ENCODE peak calls at places on chromosomes 11 and 22, in five cellular contexts. One of them, this sample, is unnamed.

GRCh38 chr11:47400813-47401279 is 7.5 kb upstream of the SLC39A13 start:
- DNase-seq in astrocyte of the spinal cord: no peak
- DNase-seq in transverse colon: no peak
- DNase-seq in CD8-positive, alpha-beta memory T cell: no peak
- DNase-seq in HFF-Myc: no peak
- DNase-seq in this sample: no peak

GRCh38 chr11:110299006-110299785 is 2.8 kb upstream of the RDX start:
- DNase-seq in astrocyte of the spinal cord: no peak
- DNase-seq in transverse colon: no peak
- DNase-seq in CD8-positive, alpha-beta memory T cell: no peak
- DNase-seq in HFF-Myc: no peak
- DNase-seq in this sample: no peak

GRCh38 chr11:129613076-129613475 is 202.6 kb upstream of the TMEM45B start:
- DNase-seq in astrocyte of the spinal cord: no peak
- DNase-seq in transverse colon: no peak
- DNase-seq in CD8-positive, alpha-beta memory T cell: no peak
- DNase-seq in HFF-Myc: no peak
- DNase-seq in this sample: no peak

GRCh38 chr11:952406-953385 is 27.0 kb downstream of the AP2A2 start:
- DNase-seq in astrocyte of the spinal cord: peak; percentile 74
- DNase-seq in transverse colon: peak; percentile 73
- DNase-seq in CD8-positive, alpha-beta memory T cell: no peak
- DNase-seq in HFF-Myc: no peak
- DNase-seq in this sample: no peak

GRCh38 chr11:34013893-34014571 is 37.5 kb upstream of the CAPRIN1 start:
- DNase-seq in astrocyte of the spinal cord: no peak
- DNase-seq in transverse colon: no peak
- DNase-seq in CD8-positive, alpha-beta memory T cell: no peak
- DNase-seq in HFF-Myc: no peak
- DNase-seq in this sample: no peak

GRCh38 chr22:40024201-40025061 is 29.7 kb downstream of the FAM83F start:
- DNase-seq in astrocyte of the spinal cord: peak; percentile 47
- DNase-seq in transverse colon: peak; percentile 82
- DNase-seq in CD8-positive, alpha-beta memory T cell: peak; percentile 50
- DNase-seq in HFF-Myc: peak; percentile 26
- DNase-seq in this sample: no peak

GRCh38 chr11:81673001-81673400 is 1060.7 kb downstream of the FAM181B start:
- DNase-seq in astrocyte of the spinal cord: peak; percentile 47
- DNase-seq in transverse colon: no peak
- DNase-seq in CD8-positive, alpha-beta memory T cell: no peak
- DNase-seq in HFF-Myc: no peak
- DNase-seq in this sample: no peak

GRCh38 chr11:43577566-43578264 is 102.8 kb upstream of the HSD17B12 start:
- DNase-seq in astrocyte of the spinal cord: no peak
- DNase-seq in transverse colon: no peak
- DNase-seq in CD8-positive, alpha-beta memory T cell: no peak
- DNase-seq in HFF-Myc: no peak
- DNase-seq in this sample: no peak

GRCh38 chr22:27919943-27920755 is 1.1 kb upstream of the PITPNB start:
- DNase-seq in astrocyte of the spinal cord: peak; percentile 65
- DNase-seq in transverse colon: no peak
- DNase-seq in CD8-positive, alpha-beta memory T cell: no peak
- DNase-seq in HFF-Myc: peak; percentile 74
- DNase-seq in this sample: peak; percentile 60

GRCh38 chr11:72787262-72788104 is 6.4 kb downstream of the STARD10 start:
- DNase-seq in astrocyte of the spinal cord: no peak
- DNase-seq in transverse colon: peak; percentile 72
- DNase-seq in CD8-positive, alpha-beta memory T cell: no peak
- DNase-seq in HFF-Myc: no peak
- DNase-seq in this sample: no peak

GRCh38 chr22:31288496-31289235 is 3.6 kb downstream of the PIK3IP1 start:
- DNase-seq in astrocyte of the spinal cord: no peak
- DNase-seq in transverse colon: no peak
- DNase-seq in CD8-positive, alpha-beta memory T cell: no peak
- DNase-seq in HFF-Myc: no peak
- DNase-seq in this sample: no peak

GRCh38 chr11:18633256-18634139 is 644 bp downstream of the SPTY2D1 start:
- DNase-seq in astrocyte of the spinal cord: peak; percentile 17
- DNase-seq in transverse colon: peak; percentile 15
- DNase-seq in CD8-positive, alpha-beta memory T cell: no peak
- DNase-seq in HFF-Myc: peak; percentile 48
- DNase-seq in this sample: no peak

GRCh38 chr11:66789097-66789890 is 53.9 kb upstream of the RCE1 start:
- DNase-seq in astrocyte of the spinal cord: no peak
- DNase-seq in transverse colon: no peak
- DNase-seq in CD8-positive, alpha-beta memory T cell: no peak
- DNase-seq in HFF-Myc: no peak
- DNase-seq in this sample: no peak

GRCh38 chr11:27507561-27508322 is 1.2 kb upstream of the LIN7C start:
- DNase-seq in astrocyte of the spinal cord: no peak
- DNase-seq in transverse colon: no peak
- DNase-seq in CD8-positive, alpha-beta memory T cell: no peak
- DNase-seq in HFF-Myc: no peak
- DNase-seq in this sample: no peak
- H3K4me3 ChIP-seq in astrocyte of the spinal cord: peak overlapping the region; percentile 100
- H3K4me3 ChIP-seq in transverse colon: peak overlapping the region; percentile 75
- H3K4me3 ChIP-seq in CD8-positive, alpha-beta memory T cell: peak overlapping the region; percentile 94
- H3K4me3 ChIP-seq in HFF-Myc: peak overlapping the region; percentile 87
- H3K4me3 ChIP-seq in this sample: peak overlapping the region; percentile 99

DNA sequence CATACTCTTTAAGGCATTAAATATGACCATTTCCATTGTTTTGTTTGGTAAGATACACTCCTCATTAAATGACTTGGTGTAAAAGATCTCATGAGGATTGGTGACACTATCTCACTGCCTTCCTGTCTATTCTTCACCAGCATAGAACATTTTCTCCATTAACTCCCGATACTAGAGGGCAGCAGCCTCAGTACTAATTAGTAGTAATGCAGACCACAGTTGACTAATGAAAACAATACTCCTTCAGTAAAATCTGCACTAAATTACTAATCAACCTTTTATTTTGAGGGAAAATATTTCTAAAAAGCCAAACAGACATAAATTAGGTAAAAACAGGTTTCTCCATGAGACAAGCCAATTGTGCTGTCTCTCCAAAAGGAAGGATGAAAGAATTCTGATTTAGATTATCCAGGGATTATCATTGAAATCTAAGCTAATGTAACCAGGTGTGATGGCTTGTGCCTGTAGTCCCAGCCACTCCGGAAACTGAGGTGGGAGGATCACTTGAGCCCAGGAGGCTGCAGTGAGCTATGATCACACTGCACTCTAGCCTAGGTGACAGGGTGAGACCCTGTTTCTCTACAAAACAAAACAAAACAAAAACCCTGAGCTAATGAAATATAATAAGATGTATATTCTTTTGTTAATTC is 9.4 kb downstream of the PGM2L1 start:
- DNase-seq in astrocyte of the spinal cord: peak; percentile 57
- DNase-seq in transverse colon: peak; percentile 58
- DNase-seq in CD8-positive, alpha-beta memory T cell: peak; percentile 60
- DNase-seq in HFF-Myc: peak; percentile 11
- DNase-seq in this sample: no peak
- H3K4me3 ChIP-seq in astrocyte of the spinal cord: no peak overlapping the region
- H3K4me3 ChIP-seq in transverse colon: no peak overlapping the region
- H3K4me3 ChIP-seq in CD8-positive, alpha-beta memory T cell: no peak overlapping the region
- H3K4me3 ChIP-seq in HFF-Myc: no peak overlapping the region
- H3K4me3 ChIP-seq in this sample: no peak overlapping the region

GRCh38 chr22:46021577-46021976 is 44.6 kb upstream of the WNT7B start:
- DNase-seq in astrocyte of the spinal cord: no peak
- DNase-seq in transverse colon: peak; percentile 0
- DNase-seq in CD8-positive, alpha-beta memory T cell: no peak
- DNase-seq in HFF-Myc: no peak
- DNase-seq in this sample: no peak

GRCh38 chr22:46018859-46019258 is 41.9 kb upstream of the WNT7B start:
- DNase-seq in astrocyte of the spinal cord: no peak
- DNase-seq in transverse colon: no peak
- DNase-seq in CD8-positive, alpha-beta memory T cell: no peak
- DNase-seq in HFF-Myc: no peak
- DNase-seq in this sample: no peak

GRCh38 chr22:46017166-46017565 is 40.2 kb upstream of the WNT7B start:
- DNase-seq in astrocyte of the spinal cord: no peak
- DNase-seq in transverse colon: no peak
- DNase-seq in CD8-positive, alpha-beta memory T cell: no peak
- DNase-seq in HFF-Myc: no peak
- DNase-seq in this sample: no peak

GRCh38 chr22:46022881-46023512 is 46.0 kb upstream of the WNT7B start:
- DNase-seq in astrocyte of the spinal cord: no peak
- DNase-seq in transverse colon: peak; percentile 2
- DNase-seq in CD8-positive, alpha-beta memory T cell: no peak
- DNase-seq in HFF-Myc: no peak
- DNase-seq in this sample: no peak

DNA sequence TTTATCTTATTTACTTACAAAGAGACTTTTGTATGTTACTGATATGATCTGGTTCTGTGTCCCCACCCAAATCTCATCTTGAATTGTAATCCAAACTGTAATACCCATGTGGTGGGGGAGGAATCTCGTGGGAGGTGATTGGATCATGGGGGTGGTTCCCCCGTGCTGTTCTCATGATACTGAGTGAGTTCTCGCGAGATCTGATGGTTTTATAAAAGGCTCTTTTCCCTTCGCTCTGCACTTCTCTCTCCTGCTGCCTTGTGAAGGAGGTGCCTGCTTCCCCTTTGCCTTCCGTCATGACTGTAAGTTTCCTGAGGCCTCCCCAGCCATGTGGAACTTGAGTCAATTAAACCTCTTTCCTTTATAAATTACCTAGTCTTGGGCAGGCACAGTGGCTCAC is 42.4 kb upstream of the WNT7B start:
- DNase-seq in astrocyte of the spinal cord: no peak
- DNase-seq in transverse colon: peak; percentile 3
- DNase-seq in CD8-positive, alpha-beta memory T cell: no peak
- DNase-seq in HFF-Myc: no peak
- DNase-seq in this sample: no peak
- H3K4me3 ChIP-seq in astrocyte of the spinal cord: no peak overlapping the region
- H3K4me3 ChIP-seq in transverse colon: no peak overlapping the region
- H3K4me3 ChIP-seq in CD8-positive, alpha-beta memory T cell: no peak overlapping the region
- H3K4me3 ChIP-seq in HFF-Myc: no peak overlapping the region
- H3K4me3 ChIP-seq in this sample: no peak overlapping the region

GRCh38 chr11:119361961-119362725 is 15.6 kb upstream of the MFRP start:
- DNase-seq in astrocyte of the spinal cord: no peak
- DNase-seq in transverse colon: no peak
- DNase-seq in CD8-positive, alpha-beta memory T cell: no peak
- DNase-seq in HFF-Myc: no peak
- DNase-seq in this sample: no peak
- H3K4me3 ChIP-seq in astrocyte of the spinal cord: no peak overlapping the region
- H3K4me3 ChIP-seq in transverse colon: peak overlapping the region; percentile 40
- H3K4me3 ChIP-seq in CD8-positive, alpha-beta memory T cell: no peak overlapping the region
- H3K4me3 ChIP-seq in HFF-Myc: no peak overlapping the region
- H3K4me3 ChIP-seq in this sample: peak overlapping the region; percentile 51

GRCh38 chr11:107372439-107372838 is 85.2 kb downstream of the CWF19L2 start:
- DNase-seq in astrocyte of the spinal cord: no peak
- DNase-seq in transverse colon: no peak
- DNase-seq in CD8-positive, alpha-beta memory T cell: no peak
- DNase-seq in HFF-Myc: no peak
- DNase-seq in this sample: no peak
- H3K4me3 ChIP-seq in astrocyte of the spinal cord: no peak overlapping the region
- H3K4me3 ChIP-seq in transverse colon: no peak overlapping the region
- H3K4me3 ChIP-seq in CD8-positive, alpha-beta memory T cell: no peak overlapping the region
- H3K4me3 ChIP-seq in HFF-Myc: no peak overlapping the region
- H3K4me3 ChIP-seq in this sample: no peak overlapping the region

DNA sequence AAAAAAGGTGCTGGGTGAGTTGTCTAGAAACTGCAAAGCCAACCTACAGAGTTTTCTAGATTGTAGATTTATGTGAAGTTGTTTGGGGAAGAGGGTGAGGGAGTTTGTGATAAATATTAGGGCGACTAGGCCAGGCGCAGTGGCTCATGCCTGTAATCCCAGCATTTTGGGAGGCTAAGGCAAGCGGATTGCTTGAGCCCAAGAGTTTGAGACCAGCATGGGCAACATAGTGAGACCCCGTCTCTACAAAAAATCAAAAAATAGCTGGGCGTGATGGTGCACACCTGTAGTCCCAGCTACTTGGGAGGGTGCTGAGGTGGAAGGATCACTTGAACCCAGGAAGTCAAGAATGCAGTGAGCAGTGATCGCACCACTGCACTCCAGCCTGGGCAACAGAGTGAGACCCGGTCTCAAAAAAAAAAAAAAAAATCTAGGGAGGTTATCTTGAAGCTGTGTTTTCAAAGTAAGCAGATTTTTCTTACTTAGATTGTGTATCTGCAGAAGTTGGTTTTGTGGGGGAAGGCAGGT is 844 bp downstream of the APOL6 start:
- DNase-seq in astrocyte of the spinal cord: no peak
- DNase-seq in transverse colon: no peak
- DNase-seq in CD8-positive, alpha-beta memory T cell: no peak
- DNase-seq in HFF-Myc: no peak
- DNase-seq in this sample: no peak
- H3K4me3 ChIP-seq in astrocyte of the spinal cord: peak overlapping the region; percentile 55
- H3K4me3 ChIP-seq in transverse colon: peak overlapping the region; percentile 62
- H3K4me3 ChIP-seq in CD8-positive, alpha-beta memory T cell: peak overlapping the region; percentile 98
- H3K4me3 ChIP-seq in HFF-Myc: peak overlapping the region; percentile 43
- H3K4me3 ChIP-seq in this sample: peak overlapping the region; percentile 62

This sample was measured in skeletal muscle cell.